ENCODE peak calls at places on chromosomes 2 and 18, in seven cellular contexts. One of them, this sample, is unnamed.

GRCh38 chr2:28291811-28292455 is 100.7 kb upstream of the FOSL2 start:
- DNase-seq in AG08395: no peak
- DNase-seq in activated CD4-positive, alpha-beta T cell treated with anti-CD3 and anti-CD28 coated beads for 1 hour: no peak
- DNase-seq in SW480: no peak
- DNase-seq in stimulated activated CD8-positive, alpha-beta memory T cell treated with anti-CD3 and anti-CD28 coated beads, Interleukin-7, amount 100 ng/mL, for 24 hours: no peak
- DNase-seq in posterior vena cava: no peak
- DNase-seq in GM18507: no peak
- DNase-seq in this sample: no peak

GRCh38 chr2:137975280-137976271 is 11.3 kb downstream of the HNMT start:
- DNase-seq in AG08395: no peak
- DNase-seq in activated CD4-positive, alpha-beta T cell treated with anti-CD3 and anti-CD28 coated beads for 1 hour: no peak
- DNase-seq in SW480: no peak
- DNase-seq in stimulated activated CD8-positive, alpha-beta memory T cell treated with anti-CD3 and anti-CD28 coated beads, Interleukin-7, amount 100 ng/mL, for 24 hours: no peak
- DNase-seq in posterior vena cava: no peak
- DNase-seq in GM18507: no peak
- DNase-seq in this sample: no peak

GRCh38 chr2:163717474-163717873 is 18.3 kb downstream of the FIGN start:
- DNase-seq in AG08395: no peak
- DNase-seq in activated CD4-positive, alpha-beta T cell treated with anti-CD3 and anti-CD28 coated beads for 1 hour: no peak
- DNase-seq in SW480: no peak
- DNase-seq in stimulated activated CD8-positive, alpha-beta memory T cell treated with anti-CD3 and anti-CD28 coated beads, Interleukin-7, amount 100 ng/mL, for 24 hours: no peak
- DNase-seq in posterior vena cava: no peak
- DNase-seq in GM18507: no peak
- DNase-seq in this sample: no peak

GRCh38 chr2:223724831-223725230 is 112.6 kb downstream of the AP1S3 start:
- DNase-seq in AG08395: no peak
- DNase-seq in activated CD4-positive, alpha-beta T cell treated with anti-CD3 and anti-CD28 coated beads for 1 hour: no peak
- DNase-seq in SW480: no peak
- DNase-seq in stimulated activated CD8-positive, alpha-beta memory T cell treated with anti-CD3 and anti-CD28 coated beads, Interleukin-7, amount 100 ng/mL, for 24 hours: no peak
- DNase-seq in posterior vena cava: no peak
- DNase-seq in GM18507: no peak
- DNase-seq in this sample: no peak

GRCh38 chr18:8882632-8883408 is 177.5 kb downstream of the MTCL1 start:
- DNase-seq in AG08395: no peak
- DNase-seq in activated CD4-positive, alpha-beta T cell treated with anti-CD3 and anti-CD28 coated beads for 1 hour: no peak
- DNase-seq in SW480: no peak
- DNase-seq in stimulated activated CD8-positive, alpha-beta memory T cell treated with anti-CD3 and anti-CD28 coated beads, Interleukin-7, amount 100 ng/mL, for 24 hours: no peak
- DNase-seq in posterior vena cava: no peak
- DNase-seq in GM18507: no peak
- DNase-seq in this sample: no peak

GRCh38 chr2:127698553-127699355 is 2.5 kb upstream of the SFT2D3 start:
- DNase-seq in AG08395: no peak
- DNase-seq in activated CD4-positive, alpha-beta T cell treated with anti-CD3 and anti-CD28 coated beads for 1 hour: no peak
- DNase-seq in SW480: no peak
- DNase-seq in stimulated activated CD8-positive, alpha-beta memory T cell treated with anti-CD3 and anti-CD28 coated beads, Interleukin-7, amount 100 ng/mL, for 24 hours: no peak
- DNase-seq in posterior vena cava: no peak
- DNase-seq in GM18507: no peak
- DNase-seq in this sample: no peak

GRCh38 chr18:45384137-45384998 is 230.9 kb upstream of the SLC14A2 start:
- DNase-seq in AG08395: peak
- DNase-seq in activated CD4-positive, alpha-beta T cell treated with anti-CD3 and anti-CD28 coated beads for 1 hour: no peak
- DNase-seq in SW480: peak
- DNase-seq in stimulated activated CD8-positive, alpha-beta memory T cell treated with anti-CD3 and anti-CD28 coated beads, Interleukin-7, amount 100 ng/mL, for 24 hours: peak
- DNase-seq in posterior vena cava: no peak
- DNase-seq in GM18507: peak
- DNase-seq in this sample: peak

GRCh38 chr18:58228176-58228575 is 184.2 kb downstream of the NEDD4L start:
- DNase-seq in AG08395: no peak
- DNase-seq in activated CD4-positive, alpha-beta T cell treated with anti-CD3 and anti-CD28 coated beads for 1 hour: no peak
- DNase-seq in SW480: no peak
- DNase-seq in stimulated activated CD8-positive, alpha-beta memory T cell treated with anti-CD3 and anti-CD28 coated beads, Interleukin-7, amount 100 ng/mL, for 24 hours: no peak
- DNase-seq in posterior vena cava: no peak
- DNase-seq in GM18507: no peak
- DNase-seq in this sample: no peak

GRCh38 chr2:188786368-188786781 is 187.8 kb upstream of the COL3A1 start:
- DNase-seq in AG08395: peak
- DNase-seq in activated CD4-positive, alpha-beta T cell treated with anti-CD3 and anti-CD28 coated beads for 1 hour: no peak
- DNase-seq in SW480: no peak
- DNase-seq in stimulated activated CD8-positive, alpha-beta memory T cell treated with anti-CD3 and anti-CD28 coated beads, Interleukin-7, amount 100 ng/mL, for 24 hours: no peak
- DNase-seq in posterior vena cava: no peak
- DNase-seq in GM18507: no peak
- DNase-seq in this sample: peak

GRCh38 chr2:19786408-19787058 is 115.2 kb downstream of the TTC32 start:
- DNase-seq in AG08395: peak
- DNase-seq in activated CD4-positive, alpha-beta T cell treated with anti-CD3 and anti-CD28 coated beads for 1 hour: no peak
- DNase-seq in SW480: peak
- DNase-seq in stimulated activated CD8-positive, alpha-beta memory T cell treated with anti-CD3 and anti-CD28 coated beads, Interleukin-7, amount 100 ng/mL, for 24 hours: no peak
- DNase-seq in posterior vena cava: no peak
- DNase-seq in GM18507: no peak
- DNase-seq in this sample: peak

GRCh38 chr2:142435847-142436246 is 305.0 kb upstream of the LRP1B start:
- DNase-seq in AG08395: no peak
- DNase-seq in activated CD4-positive, alpha-beta T cell treated with anti-CD3 and anti-CD28 coated beads for 1 hour: no peak
- DNase-seq in SW480: no peak
- DNase-seq in stimulated activated CD8-positive, alpha-beta memory T cell treated with anti-CD3 and anti-CD28 coated beads, Interleukin-7, amount 100 ng/mL, for 24 hours: no peak
- DNase-seq in posterior vena cava: no peak
- DNase-seq in GM18507: no peak
- DNase-seq in this sample: no peak

GRCh38 chr2:172976816-172977215 is 98.8 kb upstream of the MAP3K20 start:
- DNase-seq in AG08395: no peak
- DNase-seq in activated CD4-positive, alpha-beta T cell treated with anti-CD3 and anti-CD28 coated beads for 1 hour: no peak
- DNase-seq in SW480: no peak
- DNase-seq in stimulated activated CD8-positive, alpha-beta memory T cell treated with anti-CD3 and anti-CD28 coated beads, Interleukin-7, amount 100 ng/mL, for 24 hours: no peak
- DNase-seq in posterior vena cava: no peak
- DNase-seq in GM18507: no peak
- DNase-seq in this sample: no peak

GRCh38 chr2:68943581-68944568 is 8.8 kb downstream of the GKN2 start:
- DNase-seq in AG08395: peak
- DNase-seq in activated CD4-positive, alpha-beta T cell treated with anti-CD3 and anti-CD28 coated beads for 1 hour: peak
- DNase-seq in SW480: peak
- DNase-seq in stimulated activated CD8-positive, alpha-beta memory T cell treated with anti-CD3 and anti-CD28 coated beads, Interleukin-7, amount 100 ng/mL, for 24 hours: peak
- DNase-seq in posterior vena cava: no peak
- DNase-seq in GM18507: peak
- DNase-seq in this sample: peak

GRCh38 chr2:84946204-84947009 is 24.6 kb upstream of the KCMF1 start:
- DNase-seq in AG08395: peak
- DNase-seq in activated CD4-positive, alpha-beta T cell treated with anti-CD3 and anti-CD28 coated beads for 1 hour: peak
- DNase-seq in SW480: peak
- DNase-seq in stimulated activated CD8-positive, alpha-beta memory T cell treated with anti-CD3 and anti-CD28 coated beads, Interleukin-7, amount 100 ng/mL, for 24 hours: peak
- DNase-seq in posterior vena cava: no peak
- DNase-seq in GM18507: no peak
- DNase-seq in this sample: peak

GRCh38 chr2:9311488-9311887 is 104.9 kb downstream of the ASAP2 start:
- DNase-seq in AG08395: peak
- DNase-seq in activated CD4-positive, alpha-beta T cell treated with anti-CD3 and anti-CD28 coated beads for 1 hour: no peak
- DNase-seq in SW480: no peak
- DNase-seq in stimulated activated CD8-positive, alpha-beta memory T cell treated with anti-CD3 and anti-CD28 coated beads, Interleukin-7, amount 100 ng/mL, for 24 hours: no peak
- DNase-seq in posterior vena cava: peak
- DNase-seq in GM18507: no peak
- DNase-seq in this sample: peak

GRCh38 chr18:63016270-63016669 is 300.9 kb downstream of the PHLPP1 start:
- DNase-seq in AG08395: peak
- DNase-seq in activated CD4-positive, alpha-beta T cell treated with anti-CD3 and anti-CD28 coated beads for 1 hour: peak
- DNase-seq in SW480: peak
- DNase-seq in stimulated activated CD8-positive, alpha-beta memory T cell treated with anti-CD3 and anti-CD28 coated beads, Interleukin-7, amount 100 ng/mL, for 24 hours: peak
- DNase-seq in posterior vena cava: no peak
- DNase-seq in GM18507: peak
- DNase-seq in this sample: peak

GRCh38 chr2:155525194-155525593 is 807.3 kb downstream of the NR4A2 start:
- DNase-seq in AG08395: no peak
- DNase-seq in activated CD4-positive, alpha-beta T cell treated with anti-CD3 and anti-CD28 coated beads for 1 hour: no peak
- DNase-seq in SW480: no peak
- DNase-seq in stimulated activated CD8-positive, alpha-beta memory T cell treated with anti-CD3 and anti-CD28 coated beads, Interleukin-7, amount 100 ng/mL, for 24 hours: no peak
- DNase-seq in posterior vena cava: no peak
- DNase-seq in GM18507: no peak
- DNase-seq in this sample: no peak

GRCh38 chr2:144383571-144383970 is 136.3 kb downstream of the ZEB2 start:
- DNase-seq in AG08395: no peak
- DNase-seq in activated CD4-positive, alpha-beta T cell treated with anti-CD3 and anti-CD28 coated beads for 1 hour: no peak
- DNase-seq in SW480: no peak
- DNase-seq in stimulated activated CD8-positive, alpha-beta memory T cell treated with anti-CD3 and anti-CD28 coated beads, Interleukin-7, amount 100 ng/mL, for 24 hours: no peak
- DNase-seq in posterior vena cava: no peak
- DNase-seq in GM18507: no peak
- DNase-seq in this sample: no peak